ENCODE peak calls at places on chromosomes 13 and 19, in six cellular contexts. T is K562, R is HL-60, Z is GM12878, N is HepG2, Y is H1. W is an unnamed sample.

GRCh38 chr13:113964251-113964995 is 9.5 kb downstream of the C13orf46 start:
- DNase-seq in T (no peak), Y (no peak), N (no peak), Z (no peak), R (no peak), W (no peak)

GRCh38 chr19:7916137-7916907 is 1.7 kb downstream of the TGFBR3L start:
- DNase-seq in N (no peak), Z (no peak), Y (no peak), R (peak; percentile 64), T (no peak), W (peak; percentile 68)

GRCh38 chr19:18009412-18010066 is 1.6 kb downstream of the ARRDC2 start:
- DNase-seq in R (no peak), Y (no peak), Z (no peak), T (peak; percentile 3), N (peak; percentile 64), W (no peak)

GRCh38 chr13:90443268-90443667 is 904.2 kb upstream of the MIR17HG start:
- DNase-seq in N (no peak), Z (no peak), R (no peak), Y (no peak), T (no peak), W (no peak)

GRCh38 chr19:22545751-22546150 is 88.4 kb upstream of the ZNF492 start:
- DNase-seq in N (peak; percentile 3), Z (no peak), T (peak; percentile 61), R (peak; percentile 52), Y (no peak), W (peak; percentile 40)

GRCh38 chr19:32719611-32720059 is at the start of gene TDRD12:
- DNase-seq in T (no peak), Y (peak; percentile 15), R (no peak), Z (no peak), N (no peak), W (peak; percentile 42)

GRCh38 chr13:76226941-76227340 is 590.8 kb downstream of the LMO7 start:
- DNase-seq in N (no peak), R (no peak), Y (no peak), T (no peak), Z (no peak), W (no peak)

GRCh38 chr13:46546084-46546786 is 6.7 kb upstream of the LRCH1 start:
- DNase-seq in Y (no peak), R (no peak), T (no peak), Z (no peak), N (no peak), W (peak; percentile 33)

GRCh38 chr13:106034201-106034600 is 501.3 kb downstream of the EFNB2 start:
- DNase-seq in R (no peak), Y (no peak), N (no peak), T (no peak), Z (no peak), W (no peak)

GRCh38 chr19:49884109-49884508 is 6.6 kb downstream of the TBC1D17 start:
- DNase-seq in T (no peak), Y (no peak), Z (no peak), N (no peak), R (no peak), W (no peak)

GRCh38 chr19:38545596-38545995 is 72.2 kb downstream of the MAP4K1 start:
- DNase-seq in R (peak; percentile 60), Y (no peak), T (no peak), Z (no peak), N (no peak), W (no peak)

GRCh38 chr19:49114630-49115363 is 627 bp downstream of the LIN7B start:
- DNase-seq in Y (no peak), N (peak; percentile 46), T (peak; percentile 50), R (peak; percentile 39), Z (no peak), W (peak; percentile 72)

GRCh38 chr13:36131215-36131930 is at the start of gene DCLK1:
- DNase-seq in T (no peak), N (no peak), R (peak; percentile 20), Z (no peak), Y (no peak), W (peak; percentile 80)

GRCh38 chr13:36129539-36129938 is 1.6 kb downstream of the DCLK1 start:
- DNase-seq in N (no peak), T (no peak), R (no peak), Y (no peak), Z (no peak), W (no peak)

GRCh38 chr13:36130168-36130541 is 1.0 kb downstream of the DCLK1 start:
- DNase-seq in N (no peak), R (no peak), Z (no peak), T (no peak), Y (no peak), W (no peak)

GRCh38 chr13:36131931-36132297 is 732 bp upstream of the DCLK1 start:
- DNase-seq in R (no peak), Z (no peak), Y (no peak), N (no peak), T (no peak), W (no peak)

DNA sequence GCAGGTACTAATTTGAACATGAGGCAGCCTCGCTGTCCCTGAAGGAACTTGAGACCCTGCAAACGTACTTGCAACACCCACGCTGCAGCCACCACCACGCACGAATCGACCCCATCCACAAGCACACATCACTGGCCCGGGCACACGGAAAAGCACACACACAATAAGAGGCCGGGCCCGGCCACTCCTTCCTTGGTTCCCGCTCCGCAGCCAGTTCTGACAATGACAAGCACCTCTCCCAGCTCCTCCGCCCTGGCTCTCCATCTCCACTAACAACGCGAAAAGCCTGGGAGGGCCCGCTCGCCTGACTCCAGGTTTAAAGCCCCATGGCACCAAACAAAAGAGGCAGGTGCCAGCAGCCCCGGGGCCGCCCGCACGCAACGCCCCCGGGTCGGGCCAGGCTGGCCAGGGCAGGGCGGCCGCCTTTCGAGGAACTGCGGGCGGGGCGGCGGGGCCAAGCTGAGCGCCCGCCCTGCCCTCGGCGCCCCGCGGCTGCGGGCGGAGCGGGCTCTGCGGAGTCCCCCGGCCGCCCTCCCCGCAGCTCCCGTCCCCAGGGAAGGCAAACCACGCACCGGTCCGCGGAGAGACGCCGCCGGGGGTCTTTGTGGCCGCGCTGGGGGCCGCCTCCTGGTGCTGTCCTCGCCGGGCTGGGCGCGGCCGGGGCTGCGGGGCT is 504 bp downstream of the DCLK1 start:
- DNase-seq in Y (no peak), N (no peak), R (no peak), T (no peak), Z (no peak), W (peak; percentile 80)
- TF ChIP-seq GABPA in Y (no peak), N (no peak), R (no peak), T (no peak), Z (no peak), W (no peak)

DNA sequence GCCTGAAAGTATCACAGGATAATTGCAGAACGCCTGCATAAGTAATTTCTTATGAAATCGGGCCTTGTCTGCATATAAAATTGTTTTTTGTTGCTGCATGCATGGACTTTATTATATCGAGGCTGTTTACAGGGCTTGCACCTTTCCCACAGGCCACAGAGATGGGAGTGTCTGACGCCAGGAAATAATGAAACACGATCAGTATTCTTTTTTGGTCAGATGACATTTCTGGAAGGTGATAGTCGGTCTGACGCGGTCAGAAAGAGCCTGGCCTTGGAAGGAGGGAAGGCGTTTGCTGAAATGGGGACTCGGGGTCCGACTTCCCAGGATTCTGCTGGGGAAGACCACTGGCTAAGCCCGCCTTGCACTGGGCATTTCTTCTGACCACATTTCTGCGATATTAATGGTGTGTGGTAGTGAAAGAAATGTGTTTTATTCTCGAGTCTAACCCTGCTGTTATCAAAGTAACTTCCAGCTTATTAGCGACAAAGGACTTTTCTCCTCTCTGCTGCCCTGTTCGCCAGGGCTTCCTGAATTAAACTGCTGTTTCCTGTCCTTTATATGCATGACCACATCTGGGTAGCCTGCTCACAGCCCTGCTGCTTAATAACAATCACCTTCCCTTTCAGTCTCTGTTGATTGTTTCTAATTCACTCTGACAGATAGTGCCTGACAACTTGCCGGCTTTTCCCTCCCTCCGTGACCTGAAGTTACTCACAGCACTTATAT is 11.6 kb upstream of the ZNF536 start:
- DNase-seq in N (no peak), T (no peak), R (no peak), Y (no peak), Z (no peak), W (peak; percentile 85)
- TF ChIP-seq GABPA in N (no peak), T (no peak), R (no peak), Y (no peak), Z (no peak), W (no peak)

DNA sequence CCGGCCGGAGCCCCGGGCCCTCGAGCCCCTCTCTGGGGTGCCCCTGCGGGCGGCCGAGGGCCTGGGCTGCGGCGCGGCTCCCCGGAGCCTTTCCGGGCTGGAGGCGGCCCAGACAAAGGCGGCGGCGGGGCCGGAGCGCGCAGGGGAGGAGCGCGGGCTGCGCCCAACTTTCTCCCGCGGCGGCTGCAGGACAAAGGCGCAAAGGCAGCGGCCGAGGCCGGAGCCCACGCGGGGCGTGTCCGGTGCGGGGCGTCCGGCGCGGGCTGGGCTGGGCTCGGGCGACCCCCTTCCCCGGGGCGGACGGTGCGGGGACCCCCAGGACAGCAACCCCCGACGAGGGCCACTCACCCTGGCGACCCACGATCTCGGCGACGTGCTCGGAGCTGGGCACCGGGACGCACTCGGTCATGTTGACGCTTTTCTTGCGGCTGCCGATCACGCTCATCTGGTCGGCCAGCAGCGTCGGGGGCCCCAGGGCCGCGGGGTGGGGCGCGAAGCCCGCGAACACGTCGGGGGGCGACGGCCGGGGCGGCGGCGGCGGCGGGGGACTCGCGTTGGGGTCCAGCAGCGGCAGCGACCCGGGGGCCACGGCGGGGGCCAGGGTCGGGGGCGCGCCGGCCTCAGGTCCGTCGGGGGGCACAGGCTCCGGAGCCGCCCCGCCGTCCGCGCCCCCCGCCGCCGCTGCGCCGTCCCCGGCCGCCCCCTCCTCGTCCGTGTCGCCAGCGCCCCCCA is 843 bp downstream of the MEX3D start:
- DNase-seq in T (peak; percentile 55), Z (no peak), Y (no peak), N (no peak), R (no peak), W (peak; percentile 72)
- TF ChIP-seq GABPA in T (no peak), Z (no peak), Y (no peak), N (no peak), R (no peak), W (no peak)

GRCh38 chr13:99230991-99231390 is 27.2 kb downstream of the GPR18 start:
- DNase-seq in Z (no peak), N (no peak), R (no peak), Y (no peak), T (no peak), W (no peak)

GRCh38 chr13:99228737-99229691 is 28.4 kb downstream of the UBAC2 start:
- DNase-seq in N (peak; percentile 23), T (no peak), Y (no peak), Z (peak; percentile 91), R (peak; percentile 33), W (peak; percentile 41)

GRCh38 chr13:99226493-99226892 is 25.8 kb downstream of the UBAC2 start:
- DNase-seq in R (no peak), N (no peak), Y (no peak), T (no peak), Z (no peak), W (no peak)

GRCh38 chr13:99227331-99227900 is 26.8 kb downstream of the UBAC2 start:
- DNase-seq in Z (no peak), R (no peak), T (no peak), Y (no peak), N (no peak), W (no peak)

DNA sequence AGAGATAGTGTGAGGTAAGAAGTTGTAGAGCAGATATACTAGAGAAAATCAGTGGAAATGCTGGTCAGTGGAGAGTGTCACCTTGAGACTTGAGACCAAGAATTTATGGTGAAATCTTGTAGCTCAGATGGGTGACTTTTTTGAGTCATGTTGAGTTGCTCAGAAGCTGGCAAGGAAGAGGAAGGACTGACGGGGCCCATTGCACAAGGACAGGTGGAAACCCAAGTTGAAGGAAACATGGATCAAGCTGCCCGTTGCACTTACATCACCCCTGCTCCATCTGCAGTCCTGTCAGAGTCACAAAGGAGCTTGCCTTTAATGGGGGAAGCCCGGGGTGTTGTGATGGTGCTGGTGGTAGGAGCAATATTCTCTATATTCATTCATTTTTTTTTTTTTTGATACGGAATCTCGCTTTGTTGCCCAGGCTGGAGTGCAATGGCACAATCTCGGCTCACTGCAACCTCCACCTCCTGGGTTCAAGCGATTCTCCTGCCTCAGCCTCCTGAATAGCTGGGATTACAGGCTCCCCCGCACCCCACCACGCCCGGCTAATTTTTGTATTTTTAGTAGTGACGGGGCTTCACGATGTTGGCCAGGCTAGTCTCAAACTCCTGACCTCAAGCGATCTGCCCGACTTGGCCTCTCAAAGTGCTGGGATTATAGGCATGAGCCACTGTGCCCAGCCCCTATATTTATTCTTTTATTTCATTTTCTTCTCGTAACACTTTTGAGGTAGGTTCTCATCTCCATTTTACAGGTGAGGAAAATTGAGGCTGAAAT is 27.4 kb downstream of the UBAC2 start:
- DNase-seq in R (peak; percentile 97), Y (no peak), T (no peak), Z (no peak), N (no peak), W (no peak)
- TF ChIP-seq GABPA in R (no peak), Y (no peak), T (no peak), Z (no peak), N (no peak), W (no peak)